ENCODE peak calls at places on chromosomes 6 and 20, in eight cellular contexts. R is tibial artery, I is gastrocnemius medialis, F is B cell, L is AG04450, O is heart left ventricle, E is foreskin fibroblast, P is cardiac fibroblast. C is an unnamed sample.

GRCh38 chr6:106167105-106167814 is 81.1 kb downstream of the PRDM1 start:
- DNase-seq in P (no peak), R (no peak), E (no peak), L (no peak), F (no peak), I (no peak), O (no peak), C (no peak)

GRCh38 chr6:150417899-150418824 is 49.4 kb downstream of the IYD start:
- DNase-seq in O (no peak), F (peak; percentile 72), L (peak; percentile 10), P (peak; percentile 88), I (no peak), R (no peak), E (peak; percentile 51), C (no peak)

GRCh38 chr20:47336013-47336754 is 20.3 kb downstream of the ZMYND8 start:
- DNase-seq in R (peak; percentile 62), E (peak; percentile 93), I (peak; percentile 69), L (no peak), F (no peak), P (peak; percentile 83), O (peak; percentile 57), C (no peak)

GRCh38 chr6:152096863-152097496 is 289.5 kb downstream of the ESR1 start:
- DNase-seq in L (peak; percentile 79), P (peak; percentile 93), O (no peak), E (peak; percentile 87), R (no peak), I (no peak), F (no peak), C (no peak)

GRCh38 chr6:15864033-15864707 is 201.3 kb upstream of the DTNBP1 start:
- DNase-seq in P (no peak), F (no peak), E (no peak), I (no peak), L (no peak), R (no peak), O (no peak), C (no peak)

GRCh38 chr20:32678948-32679347 is 5.2 kb upstream of the C20orf203 start:
- DNase-seq in I (no peak), E (peak; percentile 52), P (no peak), F (no peak), L (no peak), O (peak; percentile 61), R (no peak), C (no peak)

GRCh38 chr6:2739335-2739734 is 11.4 kb downstream of the MYLK4 start:
- DNase-seq in R (no peak), E (peak; percentile 32), L (peak; percentile 38), P (peak; percentile 58), F (no peak), O (no peak), I (no peak), C (no peak)

GRCh38 chr6:163416640-163417253 is 2.2 kb downstream of the QKI start:
- DNase-seq in L (peak; percentile 72), O (peak; percentile 38), P (peak; percentile 92), I (peak; percentile 43), E (peak; percentile 70), F (no peak), R (peak; percentile 55), C (no peak)

DNA sequence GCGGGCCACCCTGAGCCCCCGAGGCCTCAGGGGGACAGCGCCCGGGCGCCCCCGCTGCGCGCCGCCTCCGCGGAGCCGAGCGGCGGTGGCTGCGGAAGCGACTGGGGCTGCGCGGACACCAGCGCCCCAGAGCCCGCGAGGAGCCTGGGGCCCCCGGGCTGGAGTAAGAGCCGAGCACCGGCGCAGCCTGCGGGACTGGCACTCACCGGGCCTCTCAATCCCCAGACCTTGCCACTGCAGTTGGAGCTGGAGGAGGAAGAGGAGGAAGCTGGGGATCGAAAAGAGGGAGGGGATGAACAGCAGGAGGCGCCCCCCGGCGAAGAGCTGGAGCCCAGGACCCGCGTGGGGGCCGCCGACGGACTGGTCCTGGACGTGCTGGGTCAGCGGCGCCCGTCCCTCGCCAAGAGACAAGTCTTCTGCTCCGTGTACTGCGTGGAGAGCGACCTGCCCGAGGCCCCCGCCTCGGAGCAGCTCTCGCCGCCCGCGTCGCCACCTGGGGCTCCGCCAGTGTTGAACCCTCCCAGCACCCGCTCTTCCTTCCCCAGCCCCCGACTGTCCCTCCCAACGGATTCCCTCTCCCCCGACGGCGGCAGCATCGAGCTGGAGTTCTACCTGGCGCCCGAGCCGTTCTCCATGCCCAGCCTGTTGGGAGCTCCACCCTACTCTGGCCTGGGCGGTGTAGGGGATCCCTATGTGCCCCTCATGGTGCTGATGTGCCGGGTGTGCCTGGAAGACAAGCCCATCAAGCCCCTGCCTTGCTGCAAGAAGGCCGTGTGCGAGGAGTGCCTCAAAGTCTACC is 579 bp downstream of the RNF217 start:
- DNase-seq in L (no peak), E (no peak), O (peak; percentile 48), P (peak; percentile 48), F (no peak), R (peak; percentile 36), I (peak; percentile 17), C (peak; percentile 44)
- TF ChIP-seq CTCF in L (peak; percentile 8), E (no peak), O (peak; percentile 42), P (no peak), F (no peak), R (no peak), I (no peak), C (no peak)

DNA sequence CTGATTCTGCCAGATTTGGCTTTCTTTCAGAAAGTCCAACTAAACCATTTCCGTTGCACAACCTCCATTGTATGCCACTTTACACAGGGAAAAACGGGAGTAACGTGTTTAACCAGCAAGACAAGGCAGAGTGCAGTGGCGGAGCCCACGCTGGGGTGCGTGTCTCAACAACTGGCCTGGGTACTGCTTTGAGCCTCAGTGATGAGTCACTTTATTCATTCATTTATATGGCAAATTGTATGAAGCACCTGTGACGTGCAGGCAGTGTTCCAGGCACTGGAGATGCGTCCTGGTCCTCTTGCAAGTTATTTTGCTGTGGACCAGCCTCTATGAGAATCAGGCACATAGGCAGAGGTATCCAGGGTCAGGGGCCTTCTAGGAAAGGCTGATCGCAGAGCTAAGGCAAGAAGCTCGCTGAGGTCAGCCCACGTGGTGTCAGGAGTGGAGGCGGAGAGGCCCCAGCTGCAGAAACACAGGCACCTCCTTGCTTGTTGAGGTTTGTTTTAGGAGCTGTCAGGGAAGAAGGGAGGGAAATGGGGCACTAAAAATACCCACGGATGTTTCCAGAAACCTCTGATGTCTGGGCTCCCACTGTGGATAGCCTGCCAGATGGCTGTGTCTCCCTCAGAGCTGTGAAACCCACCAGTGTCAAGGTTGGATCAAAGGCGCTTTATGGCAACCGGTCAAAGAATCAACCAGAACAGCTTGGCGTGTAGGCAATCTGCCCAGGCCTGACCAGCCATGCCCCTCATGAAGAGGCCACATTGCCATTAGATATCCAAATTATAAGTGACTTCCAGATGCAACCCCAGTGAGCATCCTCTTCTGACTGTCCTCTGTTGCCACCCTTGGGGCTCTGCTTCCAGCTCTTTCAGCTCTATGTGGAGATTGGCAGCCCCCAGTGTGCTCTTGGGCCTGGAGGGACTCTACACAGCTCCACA is 157.2 kb downstream of the CD83 start:
- DNase-seq in E (no peak), R (no peak), P (no peak), I (no peak), F (no peak), O (no peak), L (no peak), C (no peak)
- TF ChIP-seq CTCF in E (no peak), R (no peak), P (no peak), I (no peak), F (no peak), O (no peak), L (no peak), C (no peak)

GRCh38 chr20:21729316-21729715 is 23.9 kb downstream of the PAX1 start:
- DNase-seq in F (no peak), E (no peak), O (no peak), P (no peak), I (no peak), L (no peak), R (no peak), C (no peak)
- TF ChIP-seq CTCF in F (no peak), E (no peak), O (no peak), P (no peak), I (no peak), L (no peak), R (no peak), C (no peak)

GRCh38 chr6:148466158-148466557 is 123.5 kb downstream of the SASH1 start:
- DNase-seq in R (no peak), F (no peak), P (no peak), O (no peak), E (no peak), I (no peak), L (no peak), C (no peak)
- TF ChIP-seq CTCF in R (no peak), F (no peak), P (peak; percentile 1), O (no peak), E (no peak), I (no peak), L (no peak), C (no peak)

DNA sequence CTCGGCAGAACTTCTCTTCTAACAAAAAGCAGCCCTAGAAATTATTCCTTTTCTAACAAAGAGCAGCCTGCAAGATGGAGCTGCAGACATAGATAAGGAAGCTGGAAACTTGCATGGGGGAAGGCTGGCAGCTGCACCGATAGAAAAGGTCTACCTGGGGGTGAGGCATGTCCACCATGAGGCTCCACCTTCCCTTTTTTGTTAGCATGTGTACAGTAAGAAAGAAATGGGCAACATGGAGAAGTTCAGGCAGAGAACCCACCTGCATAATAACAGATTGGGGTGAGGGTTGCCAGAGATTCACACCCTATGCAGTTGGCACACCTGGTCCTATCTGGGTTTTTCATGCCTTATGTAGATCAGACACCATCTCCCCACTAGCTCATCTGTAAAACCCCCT is 25.4 kb downstream of the ZNF311 start:
- DNase-seq in P (no peak), E (no peak), O (no peak), I (no peak), L (no peak), R (no peak), F (no peak), C (no peak)
- TF ChIP-seq CTCF in P (no peak), E (no peak), O (no peak), I (no peak), L (no peak), R (no peak), F (no peak), C (no peak)

GRCh38 chr20:61579908-61580307 is 327.8 kb downstream of the CDH4 start:
- DNase-seq in P (no peak), R (no peak), I (no peak), O (no peak), L (no peak), F (no peak), E (no peak), C (no peak)

GRCh38 chr20:61576372-61576771 is 324.3 kb downstream of the CDH4 start:
- DNase-seq in L (no peak), F (no peak), P (no peak), I (no peak), R (no peak), E (no peak), O (no peak), C (no peak)

GRCh38 chr20:61573415-61574305 is 321.6 kb downstream of the CDH4 start:
- DNase-seq in E (no peak), I (no peak), O (no peak), R (no peak), F (no peak), L (no peak), P (no peak), C (no peak)

GRCh38 chr20:61575151-61575937 is 323.3 kb downstream of the CDH4 start:
- DNase-seq in P (no peak), F (no peak), E (no peak), R (no peak), I (no peak), L (no peak), O (no peak), C (no peak)

GRCh38 chr20:61577065-61577464 is 325.0 kb downstream of the CDH4 start:
- DNase-seq in O (no peak), P (no peak), E (no peak), F (no peak), R (no peak), I (no peak), L (no peak), C (no peak)
- TF ChIP-seq CTCF in O (no peak), P (no peak), E (no peak), F (no peak), R (no peak), I (no peak), L (no peak), C (no peak)

C was measured in CD14-positive monocyte.